ENCODE peak calls at places on chromosomes 2 and 18, in four cellular contexts. One of them, this sample, is unnamed.

GRCh38 chr2:11705063-11705462 is 35.1 kb upstream of the NTSR2 start:
- DNase-seq in GM03348: no peak
- DNase-seq in mesenteric fat pad: no peak
- DNase-seq in NCI-H2081: no peak
- DNase-seq in this sample: no peak

GRCh38 chr2:204686415-204686814 is 141.1 kb downstream of the PARD3B start:
- DNase-seq in GM03348: peak
- DNase-seq in mesenteric fat pad: no peak
- DNase-seq in NCI-H2081: no peak
- DNase-seq in this sample: no peak

GRCh38 chr18:36157441-36157840 is 27.7 kb downstream of the ELP2 start:
- DNase-seq in GM03348: peak
- DNase-seq in mesenteric fat pad: no peak
- DNase-seq in NCI-H2081: no peak
- DNase-seq in this sample: no peak

GRCh38 chr2:2704380-2705093 is 373.5 kb upstream of the MYT1L start:
- DNase-seq in GM03348: no peak
- DNase-seq in mesenteric fat pad: no peak
- DNase-seq in NCI-H2081: no peak
- DNase-seq in this sample: no peak

GRCh38 chr2:79292936-79293335 is 133.4 kb upstream of the REG3A start:
- DNase-seq in GM03348: no peak
- DNase-seq in mesenteric fat pad: no peak
- DNase-seq in NCI-H2081: no peak
- DNase-seq in this sample: no peak

GRCh38 chr2:85547089-85547858 is 8.3 kb downstream of the MAT2A start:
- DNase-seq in GM03348: no peak
- DNase-seq in mesenteric fat pad: no peak
- DNase-seq in NCI-H2081: no peak
- DNase-seq in this sample: no peak

GRCh38 chr18:74957588-74958224 is 251.2 kb downstream of the PTGR3 start:
- DNase-seq in GM03348: no peak
- DNase-seq in mesenteric fat pad: no peak
- DNase-seq in NCI-H2081: no peak
- DNase-seq in this sample: no peak

GRCh38 chr2:27118525-27119329 is at the start of gene CGREF1:
- DNase-seq in GM03348: peak
- DNase-seq in mesenteric fat pad: no peak
- DNase-seq in NCI-H2081: peak
- DNase-seq in this sample: no peak

GRCh38 chr2:121489284-121489683 is 41.4 kb upstream of the RNU4ATAC start:
- DNase-seq in GM03348: no peak
- DNase-seq in mesenteric fat pad: no peak
- DNase-seq in NCI-H2081: peak
- DNase-seq in this sample: no peak

GRCh38 chr2:223046470-223047053 is 5.4 kb upstream of the KCNE4 start:
- DNase-seq in GM03348: peak
- DNase-seq in mesenteric fat pad: no peak
- DNase-seq in NCI-H2081: no peak
- DNase-seq in this sample: no peak

GRCh38 chr2:113158884-113159553 is 14.8 kb upstream of the PSD4 start:
- DNase-seq in GM03348: no peak
- DNase-seq in mesenteric fat pad: peak
- DNase-seq in NCI-H2081: no peak
- DNase-seq in this sample: no peak

GRCh38 chr18:68738572-68738971 is 23.7 kb upstream of the TMX3 start:
- DNase-seq in GM03348: no peak
- DNase-seq in mesenteric fat pad: no peak
- DNase-seq in NCI-H2081: no peak
- DNase-seq in this sample: no peak

GRCh38 chr2:64637000-64637628 is 16.6 kb downstream of the SERTAD2 start:
- DNase-seq in GM03348: no peak
- DNase-seq in mesenteric fat pad: no peak
- DNase-seq in NCI-H2081: no peak
- DNase-seq in this sample: no peak

GRCh38 chr2:159904565-159905281 is 106.7 kb upstream of the CD302 start:
- DNase-seq in GM03348: peak
- DNase-seq in mesenteric fat pad: no peak
- DNase-seq in NCI-H2081: no peak
- DNase-seq in this sample: no peak

GRCh38 chr2:166179201-166179600 is 51.4 kb upstream of the SCN1A start:
- DNase-seq in GM03348: peak
- DNase-seq in mesenteric fat pad: no peak
- DNase-seq in NCI-H2081: no peak
- DNase-seq in this sample: no peak

GRCh38 chr18:31230495-31230894 is 67.8 kb upstream of the DSC1 start:
- DNase-seq in GM03348: no peak
- DNase-seq in mesenteric fat pad: no peak
- DNase-seq in NCI-H2081: no peak
- DNase-seq in this sample: peak

GRCh38 chr2:36559221-36559942 is 38.6 kb downstream of the FEZ2 start:
- DNase-seq in GM03348: no peak
- DNase-seq in mesenteric fat pad: no peak
- DNase-seq in NCI-H2081: no peak
- DNase-seq in this sample: no peak

GRCh38 chr2:75241696-75242095 is 42.4 kb upstream of the TACR1 start:
- DNase-seq in GM03348: no peak
- DNase-seq in mesenteric fat pad: no peak
- DNase-seq in NCI-H2081: no peak
- DNase-seq in this sample: peak

GRCh38 chr18:56568986-56569385 is 69.4 kb downstream of the TXNL1 start:
- DNase-seq in GM03348: no peak
- DNase-seq in mesenteric fat pad: no peak
- DNase-seq in NCI-H2081: no peak
- DNase-seq in this sample: no peak

GRCh38 chr2:233404227-233404626 is 49.9 kb downstream of the DGKD start:
- DNase-seq in GM03348: peak
- DNase-seq in mesenteric fat pad: peak
- DNase-seq in NCI-H2081: peak
- DNase-seq in this sample: peak

GRCh38 chr2:235757212-235757611 is 263.4 kb downstream of the AGAP1 start:
- DNase-seq in GM03348: no peak
- DNase-seq in mesenteric fat pad: no peak
- DNase-seq in NCI-H2081: no peak
- DNase-seq in this sample: no peak